ENCODE peak calls at places on chromosomes 16 and 17, in seven cellular contexts. G, H, Z, Y, S, P and C are unnamed samples.

GRCh38 chr16:70604407-70605283 is 41.7 kb upstream of the IL34 start:
- DNase-seq in Y (no peak), P (no peak), H (no peak), S (no peak), G (peak), Z (no peak), C (no peak)

GRCh38 chr16:35215287-35215686 is 1755.9 kb downstream of the TP53TG3F start:
- DNase-seq in Y (no peak), Z (no peak), S (no peak), P (no peak), H (no peak), G (no peak), C (no peak)

GRCh38 chr17:10025976-10026785 is 121.1 kb upstream of the RCVRN start:
- DNase-seq in H (no peak), P (no peak), G (no peak), Y (no peak), Z (no peak), S (no peak), C (no peak)

GRCh38 chr16:89115216-89115949 is 21.7 kb downstream of the ACSF3 start:
- DNase-seq in S (no peak), G (no peak), Y (peak), H (peak), Z (peak), P (peak), C (peak)

GRCh38 chr16:29821663-29822115 is 1.4 kb downstream of the MVP start:
- DNase-seq in Z (peak), S (no peak), H (no peak), P (no peak), Y (no peak), G (no peak), C (peak)

GRCh38 chr17:81173761-81174160 is 7.7 kb upstream of the AATK start:
- DNase-seq in Y (no peak), G (no peak), H (no peak), Z (no peak), S (no peak), P (no peak), C (no peak)

GRCh38 chr16:48965391-48965790 is 316.2 kb downstream of the CBLN1 start:
- DNase-seq in S (no peak), Y (no peak), P (no peak), H (no peak), G (no peak), Z (no peak), C (no peak)

GRCh38 chr16:70252355-70252988 is 732 bp upstream of the EXOSC6 start:
- DNase-seq in P (no peak), G (peak), Y (no peak), H (no peak), Z (no peak), S (no peak), C (no peak)

GRCh38 chr17:65374966-65375365 is 186.5 kb downstream of the AXIN2 start:
- DNase-seq in Y (no peak), S (no peak), G (no peak), Z (peak), P (no peak), H (no peak), C (no peak)

GRCh38 chr17:64148017-64148631 is 18.2 kb upstream of the ERN1 start:
- DNase-seq in S (no peak), G (peak), P (no peak), Z (no peak), Y (no peak), H (no peak), C (no peak)

GRCh38 chr17:50280068-50280467 is 5.8 kb downstream of the TMEM92 start:
- DNase-seq in H (no peak), G (peak), S (no peak), P (no peak), Z (no peak), Y (no peak), C (no peak)

GRCh38 chr17:16036261-16036660 is 36.6 kb downstream of the TTC19 start:
- DNase-seq in S (no peak), H (no peak), P (no peak), G (no peak), Y (no peak), Z (no peak), C (no peak)

GRCh38 chr17:63246344-63246743 is 199.8 kb downstream of the CYB561 start:
- DNase-seq in P (no peak), Y (no peak), H (no peak), G (no peak), S (no peak), Z (no peak), C (no peak)

GRCh38 chr16:87720411-87720810 is 45.4 kb downstream of the KLHDC4 start:
- DNase-seq in H (no peak), P (no peak), Y (no peak), G (no peak), Z (no peak), S (no peak), C (no peak)
- H3K4me3 ChIP-seq in H (no peak), P (no peak), Y (no peak), G (no peak), Z (no peak), S (no peak), C (no peak)

GRCh38 chr17:67208232-67208631 is 36.8 kb downstream of the HELZ start:
- DNase-seq in S (no peak), G (no peak), P (no peak), Z (no peak), Y (no peak), H (no peak), C (no peak)
- H3K4me3 ChIP-seq in S (no peak), G (no peak), P (no peak), Z (no peak), Y (no peak), H (no peak), C (no peak)

DNA sequence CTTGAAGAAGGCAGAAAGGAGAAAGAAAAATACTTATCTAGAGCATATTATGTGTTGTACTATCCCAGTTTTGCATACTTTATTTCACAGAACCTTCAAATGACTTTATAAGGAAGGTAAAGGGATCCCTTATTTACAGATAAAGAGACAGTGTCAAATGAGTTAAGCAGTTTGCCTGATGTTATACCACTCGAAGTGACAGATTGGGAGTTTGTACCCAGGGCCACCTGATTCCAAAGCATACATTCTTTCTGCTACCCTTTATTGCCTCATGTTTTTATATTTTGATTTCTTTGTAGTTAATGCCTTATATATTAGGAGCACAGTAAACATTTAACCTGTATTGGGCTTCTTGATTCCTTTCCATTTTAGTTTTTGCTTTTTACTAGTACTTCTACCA is 4.9 kb downstream of the EVI2B start:
- DNase-seq in P (no peak), H (no peak), G (no peak), S (no peak), Z (no peak), Y (no peak), C (no peak)
- H3K4me3 ChIP-seq in P (no peak), H (no peak), G (no peak), S (no peak), Z (no peak), Y (no peak), C (no peak)

DNA sequence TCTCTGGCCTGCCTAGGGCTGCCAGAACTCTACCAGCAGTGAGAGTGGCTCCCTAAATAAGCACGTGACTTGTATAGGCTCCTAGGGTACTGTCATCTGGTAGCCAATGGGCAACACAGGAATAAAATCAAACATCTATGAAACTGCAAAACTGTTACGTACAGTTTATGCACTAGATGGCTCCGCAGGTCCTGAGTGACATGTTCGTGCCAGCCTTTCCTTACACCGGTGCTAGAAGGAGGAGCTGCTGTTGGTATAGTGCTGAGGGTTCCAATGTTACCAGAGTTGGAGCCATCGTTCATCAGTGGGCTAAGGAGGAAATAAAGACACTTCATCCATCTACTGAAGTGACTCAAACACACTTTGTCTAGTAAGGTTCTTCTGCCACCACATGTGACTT is 63.2 kb upstream of the TRAP1 start:
- DNase-seq in H (no peak), Z (no peak), P (no peak), Y (no peak), S (no peak), G (no peak), C (no peak)
- H3K4me3 ChIP-seq in H (no peak), Z (no peak), P (no peak), Y (no peak), S (no peak), G (no peak), C (no peak)

GRCh38 chr17:79789943-79790804 is 6.7 kb downstream of the CBX8 start:
- DNase-seq in G (peak), S (no peak), H (no peak), P (no peak), Y (no peak), Z (no peak), C (peak)
- H3K4me3 ChIP-seq in G (peak), S (no peak), H (no peak), P (no peak), Y (no peak), Z (no peak), C (no peak)

DNA sequence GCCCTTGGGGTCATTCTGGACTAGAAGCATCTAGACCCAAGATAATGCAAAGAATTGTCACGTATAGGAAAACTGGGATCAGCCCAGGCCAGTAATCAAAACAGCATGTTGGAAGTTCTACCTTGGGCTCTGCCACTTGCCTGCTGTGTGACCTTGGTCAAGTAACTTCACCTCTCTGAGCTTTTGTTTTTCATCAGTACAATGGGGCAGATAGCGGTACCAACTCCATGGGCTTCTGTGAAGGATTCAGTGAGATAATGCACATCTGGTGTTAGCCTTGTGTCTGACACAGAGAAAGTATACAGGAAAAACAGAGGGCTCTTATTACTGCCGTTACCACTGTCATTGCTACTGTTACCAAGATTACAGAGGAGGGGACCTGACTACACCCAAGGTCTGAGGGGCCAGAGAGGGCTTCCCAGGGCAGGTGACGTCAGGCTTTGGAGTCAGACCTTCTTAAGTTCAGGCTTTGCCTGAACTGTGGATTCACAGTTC is 24.6 kb downstream of the CMIP start:
- DNase-seq in Z (no peak), H (no peak), S (no peak), Y (no peak), G (no peak), P (no peak), C (no peak)
- H3K4me3 ChIP-seq in Z (no peak), H (no peak), S (no peak), Y (no peak), G (no peak), P (no peak), C (no peak)

GRCh38 chr16:81000873-81001272 is 5.8 kb downstream of the CMC2 start:
- DNase-seq in H (no peak), G (no peak), S (no peak), Y (no peak), Z (no peak), P (no peak), C (no peak)

GRCh38 chr16:81001330-81001729 is 5.4 kb downstream of the CMC2 start:
- DNase-seq in P (no peak), H (no peak), G (no peak), Z (no peak), S (no peak), Y (no peak), C (no peak)

GRCh38 chr16:81003610-81004460 is 2.9 kb downstream of the CMC2 start:
- DNase-seq in Y (peak), P (no peak), H (no peak), S (no peak), Z (no peak), G (no peak), C (no peak)

GRCh38 chr16:81004646-81005353 is 1.9 kb downstream of the CMC2 start:
- DNase-seq in Y (no peak), H (no peak), Z (no peak), S (no peak), P (no peak), G (peak), C (no peak)

DNA sequence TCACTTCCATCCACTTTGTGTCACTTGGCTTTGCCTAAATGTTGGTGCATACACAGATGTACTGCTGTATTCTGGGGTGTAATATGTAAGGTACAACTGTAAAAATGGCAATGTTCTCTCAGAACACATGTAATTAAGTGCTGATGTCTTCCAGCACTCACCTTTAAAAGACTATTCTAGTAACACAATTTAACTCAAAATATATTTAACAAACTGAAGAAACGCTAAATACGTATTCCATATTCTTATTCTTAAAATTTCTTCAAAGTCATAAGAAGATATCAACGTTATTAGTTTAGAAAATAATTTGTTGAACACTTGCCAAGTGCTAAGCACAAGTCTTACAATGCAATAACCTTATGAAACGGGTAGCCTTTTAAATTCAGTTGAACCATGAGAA is 3.6 kb downstream of the CMC2 start:
- DNase-seq in Y (no peak), H (no peak), Z (no peak), P (no peak), S (no peak), G (no peak), C (no peak)
- H3K4me3 ChIP-seq in Y (no peak), H (no peak), Z (no peak), P (no peak), S (no peak), G (no peak), C (no peak)